ENCODE peak calls at places on chromosome 7, in four cellular contexts. N is activated CD8-positive, alpha-beta memory T cell treated with anti-CD3 and anti-CD28 coated beads for 48 hours; T is COR-L47; G is stimulated activated CD8-positive, alpha-beta memory T cell treated with anti-CD3 and anti-CD28 coated beads, Interleukin-15, amount 100 ng/mL, for 4 hours. M is an unnamed sample.

GRCh38 chr7:6546852-6547251 is 4.4 kb downstream of the GRID2IP start:
- DNase-seq in N (no peak), T (no peak), G (no peak), M (no peak)

GRCh38 chr7:130277763-130278643 is 11.3 kb downstream of the CPA2 start:
- DNase-seq in N (no peak), T (peak; percentile 27), G (no peak), M (no peak)

GRCh38 chr7:151590071-151590800 is 70.5 kb upstream of the RHEB start:
- DNase-seq in N (no peak), T (no peak), G (no peak), M (no peak)

GRCh38 chr7:18151419-18151818 is 123.8 kb upstream of the PRPS1L1 start:
- DNase-seq in N (no peak), T (peak; percentile 7), G (no peak), M (no peak)

GRCh38 chr7:130930260-130930659 is 196.3 kb upstream of the KLF14 start:
- DNase-seq in N (no peak), T (no peak), G (no peak), M (no peak)

GRCh38 chr7:79984210-79984609 is 150.4 kb upstream of the GNAI1 start:
- DNase-seq in N (no peak), T (no peak), G (no peak), M (no peak)

GRCh38 chr7:134890246-134891240 is 95.8 kb upstream of the AGBL3 start:
- DNase-seq in N (no peak), T (peak; percentile 88), G (no peak), M (no peak)

GRCh38 chr7:64889686-64890162 is 13.3 kb upstream of the ZNF273 start:
- DNase-seq in N (no peak), T (no peak), G (no peak), M (no peak)